ENCODE peak calls at places on chromosomes 3 and 15, in four cellular contexts. One of them, this sample, is unnamed.

GRCh38 chr3:127217594-127218456 is 24.9 kb downstream of the PRR23E start:
- DNase-seq in GOT3: peak
- DNase-seq in endothelial cell: no peak
- DNase-seq in NT2/D1: no peak
- DNase-seq in this sample: no peak

GRCh38 chr15:72118400-72118978 is at the start of gene SENP8:
- DNase-seq in NT2/D1: no peak
- DNase-seq in endothelial cell: no peak
- DNase-seq in GOT3: no peak
- DNase-seq in this sample: no peak

GRCh38 chr3:129346690-129347440 is 68.2 kb downstream of the HMCES start:
- DNase-seq in GOT3: no peak
- DNase-seq in endothelial cell: no peak
- DNase-seq in NT2/D1: no peak
- DNase-seq in this sample: no peak

GRCh38 chr15:88791637-88792036 is 11.6 kb upstream of the ACAN start:
- DNase-seq in endothelial cell: no peak
- DNase-seq in GOT3: no peak
- DNase-seq in NT2/D1: no peak
- DNase-seq in this sample: no peak

GRCh38 chr3:8460815-8461482 is 40.7 kb upstream of the LMCD1 start:
- DNase-seq in endothelial cell: no peak
- DNase-seq in NT2/D1: no peak
- DNase-seq in GOT3: no peak
- DNase-seq in this sample: no peak

GRCh38 chr3:154105218-154105975 is 15.8 kb upstream of the ARHGEF26 start:
- DNase-seq in endothelial cell: no peak
- DNase-seq in NT2/D1: no peak
- DNase-seq in GOT3: no peak
- DNase-seq in this sample: no peak

GRCh38 chr15:71800835-71801745 is 9.3 kb upstream of the NR2E3 start:
- DNase-seq in endothelial cell: peak
- DNase-seq in NT2/D1: peak
- DNase-seq in GOT3: no peak
- DNase-seq in this sample: peak

GRCh38 chr15:95208071-95208470 is 976.7 kb downstream of the MCTP2 start:
- DNase-seq in GOT3: no peak
- DNase-seq in endothelial cell: no peak
- DNase-seq in NT2/D1: no peak
- DNase-seq in this sample: no peak

GRCh38 chr3:15204005-15204404 is 2.0 kb upstream of the CAPN7 start:
- DNase-seq in GOT3: no peak
- DNase-seq in NT2/D1: no peak
- DNase-seq in endothelial cell: no peak
- DNase-seq in this sample: peak

GRCh38 chr3:99325407-99325806 is 313.0 kb upstream of the COL8A1 start:
- DNase-seq in NT2/D1: no peak
- DNase-seq in GOT3: no peak
- DNase-seq in endothelial cell: no peak
- DNase-seq in this sample: no peak

GRCh38 chr3:185934726-185935464 is 2.9 kb downstream of the TRA2B start:
- DNase-seq in NT2/D1: no peak
- DNase-seq in GOT3: no peak
- DNase-seq in endothelial cell: no peak
- DNase-seq in this sample: no peak

GRCh38 chr3:163622384-163622783 is 1455.9 kb downstream of the SI start:
- DNase-seq in endothelial cell: peak
- DNase-seq in GOT3: no peak
- DNase-seq in NT2/D1: peak
- DNase-seq in this sample: peak

GRCh38 chr3:195763248-195763830 is 42.6 kb downstream of the MUC20 start:
- DNase-seq in GOT3: no peak
- DNase-seq in endothelial cell: no peak
- DNase-seq in NT2/D1: no peak
- DNase-seq in this sample: no peak

GRCh38 chr3:17979248-17979647 is 236.8 kb upstream of the TBC1D5 start:
- DNase-seq in GOT3: no peak
- DNase-seq in NT2/D1: no peak
- DNase-seq in endothelial cell: peak
- DNase-seq in this sample: no peak

GRCh38 chr15:70351941-70352774 is 254.4 kb upstream of the TLE3 start:
- DNase-seq in endothelial cell: no peak
- DNase-seq in GOT3: no peak
- DNase-seq in NT2/D1: no peak
- DNase-seq in this sample: no peak

GRCh38 chr3:182238141-182238540 is 526.4 kb downstream of the SOX2 start:
- DNase-seq in NT2/D1: peak
- DNase-seq in endothelial cell: no peak
- DNase-seq in GOT3: no peak
- DNase-seq in this sample: peak

GRCh38 chr15:81216411-81216810 is 19.7 kb downstream of the IL16 start:
- DNase-seq in NT2/D1: no peak
- DNase-seq in GOT3: no peak
- DNase-seq in endothelial cell: no peak
- DNase-seq in this sample: no peak

GRCh38 chr15:38414351-38414750 is 39.6 kb upstream of the FAM98B start:
- DNase-seq in NT2/D1: peak
- DNase-seq in endothelial cell: peak
- DNase-seq in GOT3: peak
- DNase-seq in this sample: peak

GRCh38 chr3:187132666-187133065 is 6.6 kb downstream of the RPL39L start:
- DNase-seq in NT2/D1: no peak
- DNase-seq in endothelial cell: no peak
- DNase-seq in GOT3: no peak
- DNase-seq in this sample: no peak

GRCh38 chr3:37768107-37768809 is 93.4 kb upstream of the CTDSPL start:
- DNase-seq in endothelial cell: no peak
- DNase-seq in GOT3: no peak
- DNase-seq in NT2/D1: no peak
- DNase-seq in this sample: no peak

GRCh38 chr3:135218304-135218703 is 423.2 kb downstream of the EPHB1 start:
- DNase-seq in NT2/D1: no peak
- DNase-seq in endothelial cell: no peak
- DNase-seq in GOT3: no peak
- DNase-seq in this sample: no peak

GRCh38 chr3:138329127-138329983 is at the start of gene NME9:
- DNase-seq in NT2/D1: peak
- DNase-seq in GOT3: peak
- DNase-seq in endothelial cell: peak
- DNase-seq in this sample: peak

GRCh38 chr3:101689291-101689690 is 2.8 kb upstream of the RPL24 start:
- DNase-seq in GOT3: no peak
- DNase-seq in endothelial cell: no peak
- DNase-seq in NT2/D1: no peak
- DNase-seq in this sample: no peak

GRCh38 chr3:71392277-71392676 is 191.3 kb downstream of the FOXP1 start:
- DNase-seq in endothelial cell: no peak
- DNase-seq in GOT3: no peak
- DNase-seq in NT2/D1: no peak
- DNase-seq in this sample: no peak